ENCODE peak calls at places on chromosomes 4 and X, in five cellular contexts. X is GM23248, J is AG09309, O is HAP-1, W is body of pancreas. Q is an unnamed sample.

GRCh38 chrX:68723491-68724155 is 76.2 kb downstream of the STARD8 start:
- DNase-seq in O (no peak), J (no peak), W (no peak), X (no peak), Q (no peak)

GRCh38 chr4:155780773-155781172 is 22.0 kb downstream of the GUCY1B1 start:
- DNase-seq in J (no peak), W (no peak), X (peak), O (no peak), Q (no peak)

GRCh38 chrX:104288269-104288668 is 33.5 kb upstream of the ESX1 start:
- DNase-seq in X (no peak), J (no peak), W (no peak), O (peak), Q (no peak)

GRCh38 chrX:1462596-1463251 is 10.0 kb upstream of the ASMTL start:
- DNase-seq in O (no peak), W (peak), J (peak), X (peak), Q (no peak)

GRCh38 chrX:110218591-110218990 is 99.3 kb downstream of the AMMECR1 start:
- DNase-seq in J (no peak), X (peak), O (no peak), W (no peak), Q (no peak)

GRCh38 chrX:21408324-21408723 is 34.1 kb downstream of the CNKSR2 start:
- DNase-seq in J (no peak), X (no peak), W (peak), O (no peak), Q (no peak)

GRCh38 chr4:72136429-72136828 is 104.6 kb downstream of the NPFFR2 start:
- DNase-seq in J (no peak), O (peak), X (no peak), W (no peak), Q (no peak)

GRCh38 chrX:20001615-20002014 is 10.8 kb upstream of the BCLAF3 start:
- DNase-seq in X (no peak), J (no peak), O (no peak), W (no peak), Q (no peak)

GRCh38 chr4:4719446-4719845 is 140.0 kb upstream of the MSX1 start:
- DNase-seq in W (no peak), O (no peak), J (no peak), X (no peak), Q (no peak)

GRCh38 chr4:107970063-107970798 is 19.5 kb upstream of the HADH start:
- DNase-seq in W (no peak), J (no peak), X (no peak), O (no peak), Q (no peak)

GRCh38 chr4:185637162-185637875 is 102.0 kb upstream of the PDLIM3 start:
- DNase-seq in X (no peak), W (peak), J (no peak), O (no peak), Q (no peak)

GRCh38 chr4:154707877-154708276 is 35.9 kb upstream of the LRAT start:
- DNase-seq in X (no peak), W (no peak), J (no peak), O (no peak), Q (no peak)

GRCh38 chr4:140661550-140661949 is 92.8 kb upstream of the UCP1 start:
- DNase-seq in J (no peak), O (no peak), W (no peak), X (no peak), Q (no peak)

GRCh38 chrX:51336584-51336983 is 4.0 kb downstream of the NUDT10 start:
- DNase-seq in W (peak), J (peak), O (peak), X (peak), Q (no peak)

GRCh38 chr4:187663076-187663475 is 332.5 kb upstream of the ZFP42 start:
- DNase-seq in W (no peak), O (no peak), J (no peak), X (no peak), Q (no peak)

GRCh38 chr4:113146876-113147358 is 97.5 kb downstream of the ANK2 start:
- DNase-seq in W (peak), J (no peak), O (no peak), X (peak), Q (no peak)

GRCh38 chr4:67873116-67873515 is 10.7 kb downstream of the TMPRSS11D start:
- DNase-seq in O (no peak), X (no peak), W (no peak), J (no peak), Q (no peak)
- H3K4me3 ChIP-seq in O (no peak), X (no peak), W (no peak), J (no peak), Q (no peak)

DNA sequence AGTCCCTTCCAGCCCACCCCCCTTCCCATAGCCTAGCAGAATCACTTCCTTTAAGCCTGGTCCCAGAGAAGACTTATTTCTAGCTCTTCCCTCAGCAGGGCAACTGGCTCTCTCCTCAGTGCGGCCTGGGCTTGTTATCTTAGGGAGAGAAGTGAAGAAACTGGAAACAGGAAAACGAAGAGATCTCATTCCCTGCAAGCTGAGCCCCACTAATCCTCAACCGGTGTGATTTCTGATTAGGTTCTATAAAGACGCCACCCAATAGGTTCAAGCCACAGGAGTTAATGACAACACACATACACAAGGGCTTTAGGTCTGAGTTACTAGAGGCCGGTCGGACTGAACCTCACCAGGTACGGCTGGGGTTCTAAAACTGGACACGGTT is 3.2 kb downstream of the GSX2 start:
- DNase-seq in O (no peak), W (no peak), J (no peak), X (no peak), Q (no peak)
- H3K4me3 ChIP-seq in O (no peak), W (no peak), J (no peak), X (peak), Q (no peak)

DNA sequence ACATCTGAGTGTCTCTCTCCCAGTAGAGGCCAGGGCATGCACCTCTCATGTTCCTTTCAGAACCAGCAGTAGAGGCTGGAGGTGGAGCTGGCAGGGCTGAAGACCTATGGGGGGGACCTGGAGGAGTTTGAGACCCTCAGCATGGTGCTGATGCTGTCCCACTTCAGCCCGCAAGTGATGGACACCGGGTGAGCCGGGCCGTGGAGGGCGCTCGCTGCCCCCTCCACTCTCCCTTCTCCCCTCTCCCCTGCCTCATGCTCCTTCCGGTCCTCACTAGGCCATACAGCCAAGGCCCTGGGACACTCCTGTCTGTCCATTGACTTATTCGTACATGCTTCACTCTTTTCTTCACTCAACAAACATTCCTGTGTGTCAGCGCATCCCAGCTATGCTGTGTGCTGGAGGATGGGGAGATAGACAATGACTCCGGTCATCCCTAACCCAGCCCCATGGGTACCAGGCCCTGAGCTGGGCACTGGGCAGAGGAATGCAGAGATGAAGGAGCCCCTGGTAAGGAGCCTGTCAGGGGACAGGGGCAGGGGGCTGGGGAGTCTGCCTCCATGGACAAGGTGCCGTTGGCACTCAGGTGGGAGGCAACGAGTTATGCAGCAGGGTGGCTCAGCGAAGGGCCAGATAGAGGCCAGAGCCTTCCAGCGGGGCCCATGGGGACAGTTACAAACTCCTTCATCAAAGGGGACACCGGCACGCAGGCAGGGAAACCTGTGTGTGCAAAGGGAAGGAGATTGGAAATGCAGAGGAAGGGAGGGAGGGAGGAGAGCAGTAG is 28.4 kb upstream of the WFS1 start:
- DNase-seq in O (no peak), W (no peak), X (no peak), J (no peak), Q (no peak)
- H3K4me3 ChIP-seq in O (no peak), W (no peak), X (no peak), J (no peak), Q (no peak)

DNA sequence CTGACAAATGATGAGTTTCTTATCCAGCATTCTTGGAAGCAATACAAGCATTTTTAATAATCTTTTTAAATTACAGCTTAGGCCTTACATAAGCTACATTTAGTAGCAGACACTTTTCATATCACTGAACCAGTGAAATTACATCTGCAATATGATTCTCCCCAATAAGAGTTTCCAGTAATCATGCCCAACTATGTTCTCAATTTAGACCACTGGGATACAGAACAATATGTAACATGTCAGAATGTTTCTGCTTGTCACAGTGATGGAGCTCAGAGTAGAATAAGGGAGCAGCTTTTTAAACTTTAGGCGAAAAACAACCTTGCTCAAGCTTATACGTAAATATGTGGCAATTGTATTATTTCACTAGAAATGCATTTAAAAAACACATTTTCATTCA is 1132.2 kb downstream of the FAT4 start:
- DNase-seq in J (no peak), W (no peak), X (no peak), O (no peak), Q (no peak)
- H3K4me3 ChIP-seq in J (no peak), W (no peak), X (no peak), O (no peak), Q (no peak)

GRCh38 chrX:29477878-29478277 is 737.5 kb upstream of the MAGEB2 start:
- DNase-seq in X (no peak), O (no peak), J (no peak), W (no peak), Q (no peak)
- H3K4me3 ChIP-seq in X (no peak), O (peak), J (no peak), W (no peak), Q (no peak)

GRCh38 chr4:99323761-99324160 is 2.6 kb upstream of the ADH1B start:
- DNase-seq in J (no peak), O (no peak), W (peak), X (peak), Q (peak)

GRCh38 chr4:99324361-99324760 is 3.2 kb upstream of the ADH1B start:
- DNase-seq in J (no peak), W (no peak), X (peak), O (no peak), Q (no peak)

GRCh38 chr4:99324978-99325377 is 3.8 kb upstream of the ADH1B start:
- DNase-seq in W (peak), O (no peak), X (peak), J (no peak), Q (peak)

GRCh38 chr4:99317354-99317753 is 3.8 kb downstream of the ADH1B start:
- DNase-seq in W (no peak), O (no peak), X (no peak), J (no peak), Q (no peak)

GRCh38 chr4:99321241-99322191 is at the start of gene ADH1B:
- DNase-seq in X (no peak), W (no peak), J (no peak), O (no peak), Q (no peak)
- H3K4me3 ChIP-seq in X (no peak), W (no peak), J (no peak), O (no peak), Q (no peak)

GRCh38 chr4:176792348-176793059 is at the start of gene VEGFC:
- DNase-seq in O (peak), W (peak), J (no peak), X (peak), Q (no peak)
- H3K4me3 ChIP-seq in O (peak), W (peak), J (peak), X (peak), Q (peak)

GRCh38 chrX:129840334-129840733 is 3.4 kb downstream of the ZDHHC9 start:
- DNase-seq in W (no peak), O (no peak), X (peak), J (no peak), Q (no peak)
- H3K4me3 ChIP-seq in W (no peak), O (no peak), X (peak), J (no peak), Q (no peak)